ENCODE peak calls at places on chromosomes 11 and 22, in four cellular contexts. A is HCT116, E is GM12878, J is SK-N-SH. B is an unnamed sample.

GRCh38 chr11:86644291-86644690 is 28.1 kb downstream of the ME3 start:
- DNase-seq in J (no peak), E (no peak), A (no peak), B (no peak)

GRCh38 chr11:78351193-78351592 is 66.4 kb downstream of the GAB2 start:
- DNase-seq in E (no peak), A (no peak), J (no peak), B (no peak)

GRCh38 chr11:102330226-102330625 is 12.9 kb downstream of the BIRC3 start:
- DNase-seq in A (no peak), E (no peak), J (no peak), B (no peak)

GRCh38 chr11:32420937-32421532 is 14.3 kb downstream of the WT1 start:
- DNase-seq in A (no peak), J (peak; percentile 16), E (peak; percentile 55), B (no peak)

GRCh38 chr11:19602906-19603305 is 109.7 kb upstream of the NAV2 start:
- DNase-seq in J (no peak), A (no peak), E (no peak), B (no peak)

GRCh38 chr11:102139081-102139498 is 28.8 kb downstream of the YAP1 start:
- DNase-seq in A (no peak), J (no peak), E (no peak), B (no peak)

GRCh38 chr22:34855471-34855870 is 210.5 kb upstream of the ISX start:
- DNase-seq in A (no peak), J (no peak), E (no peak), B (no peak)

GRCh38 chr22:39518124-39518786 is 2.1 kb upstream of the ATF4 start:
- DNase-seq in J (no peak), A (no peak), E (no peak), B (no peak)

GRCh38 chr11:113317297-113317696 is 2.9 kb downstream of the TTC12 start:
- DNase-seq in E (no peak), J (no peak), A (no peak), B (no peak)
- TF ChIP-seq JUND in E (no peak), J (no peak), A (no peak), B (no peak)

DNA sequence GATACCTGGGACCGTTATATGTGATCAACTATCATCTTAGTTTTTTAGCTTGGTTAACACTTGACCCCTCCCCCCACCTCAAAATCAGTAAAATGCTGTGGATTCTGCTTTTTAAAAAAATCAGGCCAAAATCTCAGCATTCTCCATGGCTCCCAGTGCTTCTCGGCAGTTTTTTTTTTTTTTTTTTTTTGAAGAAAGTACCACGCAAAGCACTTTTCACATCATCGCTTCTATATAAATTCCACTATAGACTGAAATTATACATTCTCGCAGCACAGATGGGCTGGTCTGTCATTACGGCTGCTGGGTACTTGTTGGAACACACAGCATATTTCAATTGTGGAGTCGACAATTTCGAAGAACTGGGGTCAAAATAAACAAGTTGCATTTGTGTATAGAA is 67.7 kb upstream of the PPARA start:
- DNase-seq in J (no peak), A (no peak), E (no peak), B (no peak)
- TF ChIP-seq JUND in J (no peak), A (peak; percentile 3), E (no peak), B (no peak)

DNA sequence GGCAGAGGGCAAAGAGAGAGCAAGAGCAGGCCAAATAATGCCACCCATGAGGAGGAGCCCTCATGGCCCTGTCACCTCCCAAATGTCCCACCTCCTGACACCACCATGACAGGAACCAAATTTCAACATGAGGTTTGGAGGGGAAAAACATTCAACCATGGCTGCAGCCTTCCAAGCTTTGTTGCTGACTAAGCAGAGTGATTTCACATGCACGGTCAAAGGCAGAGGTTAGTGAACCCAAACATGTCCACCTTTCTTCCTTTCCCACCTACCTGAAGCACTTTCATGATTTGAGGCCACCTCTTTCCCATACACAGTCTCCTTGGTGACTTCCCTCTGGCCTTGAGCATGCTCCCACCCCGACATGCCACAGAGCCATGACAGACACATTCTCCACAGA is 89.7 kb downstream of the C11orf91 start:
- DNase-seq in E (no peak), J (no peak), A (no peak), B (no peak)
- TF ChIP-seq JUND in E (no peak), J (no peak), A (no peak), B (no peak)

GRCh38 chr11:28792856-28793255 is 684.7 kb downstream of the METTL15 start:
- DNase-seq in A (no peak), J (no peak), E (no peak), B (no peak)
- TF ChIP-seq JUND in A (no peak), J (no peak), E (no peak), B (no peak)

GRCh38 chr11:2835768-2836150 is 49.8 kb downstream of the CDKN1C start:
- DNase-seq in E (no peak), J (no peak), A (no peak), B (no peak)
- TF ChIP-seq JUND in E (no peak), J (no peak), A (no peak), B (no peak)